ENCODE peak calls at places on chromosomes 4 and X, in four cellular contexts. Z, T, Q and M are unnamed samples. For H3K27me3, the result is how much of the 10 kb centered on the place peaks cover.

GRCh38 chr4:3868146-3868840 is 102.1 kb downstream of the ADRA2C start:
- DNase-seq in T (no peak), Q (peak), Z (peak), M (no peak)

GRCh38 chr4:188551156-188551555 is 411.9 kb downstream of the TRIML1 start:
- DNase-seq in T (no peak), Z (no peak), Q (no peak), M (no peak)

GRCh38 chr4:7170012-7170411 is 22.3 kb upstream of the SORCS2 start:
- DNase-seq in T (no peak), Z (no peak), Q (no peak), M (no peak)

GRCh38 chr4:147924604-147925412 is 192.9 kb downstream of the ARHGAP10 start:
- DNase-seq in Z (peak), T (no peak), Q (no peak), M (no peak)

GRCh38 chr4:19958849-19959248 is 292.9 kb upstream of the SLIT2 start:
- DNase-seq in Z (no peak), Q (no peak), T (no peak), M (no peak)

GRCh38 chrX:16778545-16778944 is 7.7 kb upstream of the TXLNG start:
- DNase-seq in T (no peak), Z (no peak), Q (no peak), M (no peak)

GRCh38 chrX:57904481-57904880 is 5.8 kb downstream of the ZXDA start:
- DNase-seq in T (no peak), Z (no peak), Q (no peak), M (no peak)

GRCh38 chr4:149959391-149959790 is 118.9 kb upstream of the DCLK2 start:
- DNase-seq in T (no peak), Q (no peak), Z (no peak), M (no peak)

GRCh38 chr4:168787801-168788200 is 222.3 kb downstream of the CBR4 start:
- DNase-seq in T (no peak), Q (no peak), Z (no peak), M (no peak)

GRCh38 chrX:67503004-67503403 is 40.8 kb upstream of the AR start:
- DNase-seq in Q (no peak), Z (no peak), T (no peak), M (no peak)

GRCh38 chr4:174305961-174306360 is 22.2 kb downstream of the CEP44 start:
- DNase-seq in Q (no peak), Z (no peak), T (no peak), M (no peak)

GRCh38 chrX:78384486-78384885 is 57.1 kb upstream of the CYSLTR1 start:
- DNase-seq in Q (no peak), T (no peak), Z (no peak), M (no peak)

GRCh38 chr4:145216532-145216931 is 36.1 kb upstream of the OTUD4 start:
- DNase-seq in T (no peak), Q (no peak), Z (no peak), M (no peak)

GRCh38 chrX:56803849-56804681 is 75.0 kb downstream of the NBDY start:
- DNase-seq in Z (peak), T (no peak), Q (peak), M (no peak)

GRCh38 chr4:98976716-98977115 is 18.8 kb upstream of the METAP1 start:
- DNase-seq in T (no peak), Z (no peak), Q (no peak), M (no peak)

GRCh38 chr4:98493305-98493704 is 165.1 kb downstream of the TSPAN5 start:
- DNase-seq in Z (no peak), T (no peak), Q (no peak), M (no peak)

GRCh38 chrX:17669891-17670290 is 67.4 kb upstream of the SCML1 start:
- DNase-seq in Z (no peak), Q (no peak), T (no peak), M (no peak)

DNA sequence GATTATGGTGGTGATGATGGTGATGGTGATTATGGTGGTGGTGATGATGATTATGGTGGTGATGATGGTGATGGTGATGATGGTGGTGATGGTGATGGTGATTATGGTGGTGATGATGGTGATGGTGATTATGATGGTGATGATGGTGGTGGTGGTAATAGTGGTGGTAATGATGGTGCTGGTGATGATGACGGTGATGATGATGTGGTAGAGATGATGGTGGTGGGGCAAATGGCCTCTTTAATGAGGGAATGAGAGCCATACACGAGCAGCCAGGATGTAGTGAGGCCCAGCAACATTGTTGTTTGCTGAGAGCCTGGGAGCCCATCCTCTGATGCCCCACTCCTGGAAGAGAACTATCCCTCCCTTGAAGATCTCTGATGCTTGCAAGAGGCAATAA is 29.0 kb downstream of the HMX1 start:
- DNase-seq in Z (no peak), Q (peak), T (no peak), M (no peak)
- H3K27me3 ChIP-seq in Z (under half), Q (under half), T (under half), M (under half)

DNA sequence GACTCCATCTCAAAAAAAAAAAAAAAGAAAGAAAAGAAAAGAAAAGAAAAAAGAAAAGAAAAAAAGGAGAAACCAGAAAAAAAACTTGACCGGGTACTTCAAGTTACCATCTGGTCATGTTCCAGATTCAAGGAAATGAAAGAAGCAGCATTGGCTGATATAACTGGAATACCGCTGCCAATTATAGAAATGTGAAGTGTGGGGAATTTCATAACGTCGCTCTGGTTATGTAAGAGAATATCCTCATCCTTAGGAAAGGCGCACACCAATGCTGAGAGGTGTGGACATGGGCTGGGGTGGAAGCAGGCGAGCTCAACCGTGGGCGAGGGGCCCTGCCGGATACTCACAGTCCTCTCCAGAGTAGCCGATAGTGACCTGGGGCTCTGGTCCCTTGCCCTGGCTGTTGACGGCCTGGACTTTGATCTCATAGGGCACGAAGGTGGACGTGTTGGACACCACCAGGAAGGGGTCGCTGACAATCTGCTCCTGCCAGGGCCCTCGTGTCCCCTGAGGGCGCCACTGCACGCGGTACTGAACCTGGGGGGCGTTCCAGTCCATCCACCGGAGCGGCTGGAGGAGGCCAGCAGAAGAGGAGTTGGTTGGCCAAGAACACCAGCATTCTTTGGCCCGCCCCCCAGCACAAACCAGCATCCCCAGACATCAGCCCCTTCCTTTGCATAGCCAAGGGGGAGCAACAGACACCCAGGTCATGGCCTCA is 19.5 kb downstream of the L1CAM start:
- DNase-seq in Z (no peak), T (no peak), Q (no peak), M (no peak)
- H3K27me3 ChIP-seq in Z (under half), T (under half), Q (under half), M (under half)

GRCh38 chr4:153639556-153640475 is 44.3 kb upstream of the TLR2 start:
- DNase-seq in T (no peak), Z (no peak), Q (no peak), M (no peak)

GRCh38 chr4:153637201-153637600 is 46.9 kb upstream of the TLR2 start:
- DNase-seq in T (no peak), Q (no peak), Z (no peak), M (no peak)

GRCh38 chr4:153640476-153640802 is 43.6 kb upstream of the TLR2 start:
- DNase-seq in Q (no peak), T (no peak), Z (no peak), M (no peak)

GRCh38 chr4:153638999-153639398 is 45.1 kb upstream of the TLR2 start:
- DNase-seq in Z (no peak), T (no peak), Q (no peak), M (no peak)

GRCh38 chr4:153638011-153638410 is 46.1 kb upstream of the TLR2 start:
- DNase-seq in Z (no peak), Q (no peak), T (no peak), M (no peak)
- H3K27me3 ChIP-seq in Z (under half), Q (under half), T (under half), M (under half)

GRCh38 chrX:151738751-151739150 is 4.2 kb downstream of the CNGA2 start:
- DNase-seq in Z (no peak), Q (no peak), T (no peak), M (no peak)

GRCh38 chrX:151737494-151737893 is 2.9 kb downstream of the CNGA2 start:
- DNase-seq in Z (no peak), Q (no peak), T (no peak), M (no peak)

GRCh38 chrX:151736685-151737084 is 2.1 kb downstream of the CNGA2 start:
- DNase-seq in Q (no peak), Z (no peak), T (no peak), M (no peak)

GRCh38 chrX:151735219-151735618 is 673 bp downstream of the CNGA2 start:
- DNase-seq in Q (no peak), Z (no peak), T (no peak), M (no peak)

GRCh38 chrX:151734446-151734845 is at the start of gene CNGA2:
- DNase-seq in Z (no peak), T (no peak), Q (no peak), M (no peak)
- H3K27me3 ChIP-seq in Z (under half), T (under half), Q (under half), M (under half)

GRCh38 chr4:48836658-48837057 is 5.8 kb downstream of the OCIAD1 start:
- DNase-seq in Q (no peak), Z (no peak), T (no peak), M (no peak)

GRCh38 chr4:48831532-48832015 is 686 bp downstream of the OCIAD1 start:
- DNase-seq in T (no peak), Z (no peak), Q (no peak), M (no peak)

GRCh38 chr4:48832571-48832970 is 1.7 kb downstream of the OCIAD1 start:
- DNase-seq in T (no peak), Q (no peak), Z (no peak), M (no peak)

GRCh38 chr4:48827622-48828021 is 3.3 kb upstream of the OCIAD1 start:
- DNase-seq in Z (no peak), T (no peak), Q (no peak), M (no peak)

GRCh38 chr4:48830706-48831531 is at the start of gene OCIAD1:
- DNase-seq in Z (peak), Q (peak), T (peak), M (peak)
- H3K27me3 ChIP-seq in Z (under half), Q (under half), T (under half), M (under half)

DNA sequence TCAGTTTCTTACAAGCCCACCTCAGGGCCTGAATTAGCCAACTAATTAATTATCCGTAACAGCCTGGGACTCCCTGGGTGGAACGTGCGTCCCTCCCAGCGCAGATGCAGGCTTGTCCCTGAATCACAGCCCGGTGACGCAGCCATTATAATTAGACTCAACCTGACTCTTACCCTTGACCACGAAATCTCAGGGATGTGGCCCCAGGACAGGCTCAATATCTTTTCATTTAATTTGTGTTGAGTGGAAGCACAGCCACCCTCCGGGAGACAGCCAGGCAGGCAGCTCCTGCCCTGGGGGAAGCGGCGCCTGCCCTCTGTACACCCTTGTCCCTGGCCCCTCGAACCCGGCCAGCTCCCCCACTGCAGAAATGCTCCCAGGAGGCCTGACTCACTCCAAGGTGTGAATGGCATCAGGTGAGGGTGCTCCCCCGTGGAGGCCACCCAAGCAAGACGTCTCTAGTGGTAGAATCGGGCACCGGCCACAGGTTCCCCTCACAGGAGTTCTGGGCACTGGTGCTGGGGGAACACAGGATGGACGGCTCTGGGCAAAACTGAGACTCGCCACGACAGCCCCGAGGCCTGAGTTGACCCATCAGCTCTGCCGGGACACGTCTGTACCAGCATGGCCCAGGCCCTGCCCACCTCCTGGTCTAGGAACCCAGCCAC is 2.7 kb downstream of the CPLX1 start:
- DNase-seq in Z (no peak), Q (peak), T (no peak), M (no peak)
- H3K27me3 ChIP-seq in Z (half or more), Q (half or more), T (under half), M (under half)

GRCh38 chrX:107563851-107564250 is 64.5 kb upstream of the PRPS1 start:
- DNase-seq in Z (no peak), T (no peak), Q (no peak), M (no peak)
- H3K27me3 ChIP-seq in Z (under half), T (under half), Q (under half), M (under half)

DNA sequence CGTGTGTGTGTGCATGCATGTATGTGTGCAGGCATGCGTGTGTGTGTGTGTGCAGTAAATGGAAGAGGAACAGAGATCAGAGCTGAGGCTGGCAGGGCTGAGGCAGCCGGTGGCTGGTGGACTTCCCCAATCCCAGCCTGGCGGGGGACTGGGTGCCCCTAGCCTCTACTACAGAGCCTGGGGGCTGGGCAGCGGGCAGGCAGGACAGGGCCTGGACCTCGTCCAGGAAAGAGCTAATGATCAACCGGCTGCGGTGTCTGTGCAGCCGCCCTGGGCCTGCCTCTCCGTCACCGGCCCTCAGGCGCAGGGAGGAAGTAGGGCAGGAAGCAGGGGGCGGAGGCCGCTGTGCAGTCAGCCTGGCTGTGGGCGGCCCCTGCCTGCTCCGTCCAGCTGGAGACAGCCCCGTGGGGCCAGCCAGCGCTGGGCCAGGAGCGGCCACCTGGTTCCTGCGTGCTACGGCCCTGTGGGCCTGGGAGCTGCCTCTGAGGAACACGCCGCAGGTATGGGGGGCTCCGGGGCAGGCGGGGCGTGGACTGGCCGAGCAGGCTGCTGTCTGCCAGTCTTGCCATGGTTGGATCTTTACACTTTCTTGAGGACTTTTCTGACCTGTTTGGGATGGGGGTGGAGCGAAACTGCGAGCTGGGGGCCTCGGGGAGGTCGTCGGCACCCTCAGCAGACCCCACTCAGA is at the start of gene SH3TC1:
- DNase-seq in T (peak), Q (peak), Z (peak), M (peak)
- H3K27me3 ChIP-seq in T (under half), Q (under half), Z (under half), M (under half)

GRCh38 chrX:107775734-107776511 is at the start of gene TSC22D3:
- DNase-seq in T (peak), Z (peak), Q (peak), M (peak)
- H3K27me3 ChIP-seq in T (under half), Z (under half), Q (under half), M (under half)

GRCh38 chr4:47567511-47567910 is 82.4 kb downstream of the ATP10D start:
- DNase-seq in Z (no peak), T (no peak), Q (no peak), M (no peak)
- H3K27me3 ChIP-seq in Z (under half), T (under half), Q (under half), M (under half)